ENCODE peak calls at places on chromosomes 1 and 21, in five cellular contexts. X is cardiac muscle cell, J is SJSA1, E is neuronal stem cell, F is tibial nerve. W is an unnamed sample.
A peak's percentile ranks its signal among the peaks of the same experiment; 100 is the strongest.

GRCh38 chr1:227445746-227446145 is 117.6 kb upstream of the ZNF678 start:
- DNase-seq in X (no peak), J (no peak), E (no peak), F (no peak), W (no peak)

GRCh38 chr1:43285269-43285986 is at the start of gene C1orf210:
- DNase-seq in J (no peak), E (no peak), X (no peak), F (no peak), W (no peak)

GRCh38 chr1:199173356-199173755 is 534.5 kb downstream of the PTPRC start:
- DNase-seq in X (no peak), J (no peak), E (no peak), F (no peak), W (peak; percentile 16)

GRCh38 chr1:55402676-55403464 is 187.7 kb upstream of the USP24 start:
- DNase-seq in X (no peak), F (no peak), E (no peak), J (no peak), W (no peak)

GRCh38 chr1:226419284-226419683 is 11.4 kb upstream of the PARP1 start:
- DNase-seq in F (no peak), X (no peak), J (no peak), E (no peak), W (no peak)

GRCh38 chr1:50704126-50704525 is 255.9 kb downstream of the FAF1 start:
- DNase-seq in J (peak; percentile 46), E (peak; percentile 27), X (peak; percentile 45), F (peak; percentile 39), W (no peak)

GRCh38 chr1:33298623-33299277 is 22.1 kb downstream of the A3GALT2 start:
- DNase-seq in F (peak; percentile 72), E (peak; percentile 40), J (peak; percentile 51), X (peak; percentile 67), W (peak; percentile 62)

GRCh38 chr1:8133657-8134430 is 107.7 kb upstream of the ERRFI1 start:
- DNase-seq in E (no peak), J (peak; percentile 84), F (peak; percentile 87), X (peak; percentile 47), W (no peak)

GRCh38 chr1:56584910-56585528 is 5.7 kb upstream of the PLPP3 start:
- DNase-seq in F (peak; percentile 73), X (peak; percentile 71), E (peak; percentile 58), J (peak; percentile 57), W (no peak)

GRCh38 chr1:161038523-161039153 is at the start of gene TSTD1:
- DNase-seq in J (no peak), X (peak; percentile 55), F (no peak), E (peak; percentile 46), W (peak; percentile 90)

GRCh38 chr1:204390731-204391466 is 20.7 kb downstream of the PPP1R15B start:
- DNase-seq in F (no peak), E (no peak), X (no peak), J (no peak), W (no peak)

GRCh38 chr1:151620286-151620685 is 8.4 kb downstream of the SNX27 start:
- DNase-seq in F (no peak), E (no peak), X (no peak), J (no peak), W (no peak)

GRCh38 chr1:245059806-245060424 is 94.9 kb upstream of the KIF26B start:
- DNase-seq in E (no peak), J (no peak), X (no peak), F (no peak), W (no peak)

GRCh38 chr1:44811714-44812151 is 3.4 kb downstream of the BTBD19 start:
- DNase-seq in F (no peak), J (no peak), E (no peak), X (no peak), W (no peak)

GRCh38 chr1:215119719-215120118 is 37.2 kb downstream of the KCNK2 start:
- DNase-seq in X (no peak), F (peak; percentile 25), E (no peak), J (no peak), W (no peak)

GRCh38 chr21:14785679-14786078 is 239.6 kb upstream of the SAMSN1 start:
- DNase-seq in F (no peak), J (no peak), X (no peak), E (no peak), W (no peak)

GRCh38 chr21:14787312-14787711 is 241.2 kb upstream of the SAMSN1 start:
- DNase-seq in J (no peak), E (no peak), X (no peak), F (no peak), W (no peak)
- H3K4me1 ChIP-seq in J (no peaks in the 10 kb centered on the region), E (no peaks in the 10 kb centered on the region), X (no peaks in the 10 kb centered on the region), F (no peaks in the 10 kb centered on the region), W (no peaks in the 10 kb centered on the region)

GRCh38 chr1:19199393-19200280 is 10.4 kb downstream of the UBR4 start:
- DNase-seq in E (no peak), F (no peak), J (no peak), X (no peak), W (no peak)
- H3K36me3 ChIP-seq in E (peaks cover 27% of the 10 kb centered on the region), F (peaks cover 47% of the 10 kb centered on the region), J (peaks cover 75% of the 10 kb centered on the region), X (peaks cover 53% of the 10 kb centered on the region), W (peaks cover 58% of the 10 kb centered on the region)

GRCh38 chr1:155882766-155883165 is 23.4 kb downstream of the SYT11 start:
- DNase-seq in F (no peak), J (no peak), E (no peak), X (no peak), W (no peak)

GRCh38 chr1:155880856-155881255 is 21.5 kb downstream of the SYT11 start:
- DNase-seq in X (no peak), J (no peak), E (no peak), F (no peak), W (no peak)

GRCh38 chr1:155880251-155880650 is 20.9 kb downstream of the SYT11 start:
- DNase-seq in X (no peak), F (no peak), E (no peak), J (no peak), W (no peak)

GRCh38 chr1:155882235-155882634 is 22.9 kb downstream of the SYT11 start:
- DNase-seq in F (no peak), J (no peak), E (no peak), X (no peak), W (no peak)

DNA sequence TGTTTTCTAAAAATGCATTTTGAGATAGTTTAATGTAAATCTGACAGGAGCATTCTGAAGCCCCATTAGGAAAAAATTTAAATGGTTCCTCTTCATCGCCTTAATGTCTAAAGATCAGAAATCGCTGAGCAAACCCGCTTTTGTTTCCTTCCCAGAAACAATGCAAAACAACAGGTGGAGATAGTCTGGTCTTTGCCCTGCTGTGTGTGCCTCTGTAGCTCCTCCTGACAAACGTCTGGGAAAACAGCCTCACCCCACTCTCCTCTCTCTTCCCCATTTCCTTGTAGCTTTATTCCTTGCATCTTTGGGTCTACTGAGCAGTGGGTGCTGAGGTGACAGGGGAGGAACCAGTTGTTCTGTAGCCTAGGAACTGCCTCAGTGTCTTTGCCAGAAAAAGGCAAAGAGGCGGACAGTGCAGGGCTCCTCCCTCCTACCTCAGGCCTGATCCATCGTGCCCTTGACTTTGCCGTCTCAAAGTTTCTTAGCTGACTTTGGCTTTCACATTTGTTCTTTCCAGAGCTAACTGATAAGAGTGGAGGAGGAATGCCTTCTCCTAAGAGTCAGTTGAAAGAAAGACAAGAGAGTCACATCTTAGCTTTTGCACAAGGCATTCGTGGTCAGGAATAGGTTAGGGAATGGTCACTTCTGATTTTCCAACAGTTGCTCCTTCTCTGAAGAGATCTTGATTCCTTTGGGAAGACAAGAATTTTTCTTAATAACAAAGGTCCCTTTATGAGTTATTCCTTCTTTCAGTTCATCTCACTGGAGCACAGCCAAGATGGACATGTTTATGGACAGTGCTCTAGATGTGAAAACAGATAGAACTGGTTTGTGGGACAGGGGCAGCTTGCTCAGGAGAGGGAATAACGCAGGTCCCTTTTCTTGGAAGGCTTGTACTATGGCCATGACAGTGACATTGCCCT is 24.9 kb downstream of the SYT11 start:
- DNase-seq in F (no peak), J (no peak), X (no peak), E (no peak), W (no peak)
- H3K27ac ChIP-seq in F (peak overlapping the region; percentile 65), J (no peak overlapping the region), X (no peak overlapping the region), E (no peak overlapping the region), W (no peak overlapping the region)

DNA sequence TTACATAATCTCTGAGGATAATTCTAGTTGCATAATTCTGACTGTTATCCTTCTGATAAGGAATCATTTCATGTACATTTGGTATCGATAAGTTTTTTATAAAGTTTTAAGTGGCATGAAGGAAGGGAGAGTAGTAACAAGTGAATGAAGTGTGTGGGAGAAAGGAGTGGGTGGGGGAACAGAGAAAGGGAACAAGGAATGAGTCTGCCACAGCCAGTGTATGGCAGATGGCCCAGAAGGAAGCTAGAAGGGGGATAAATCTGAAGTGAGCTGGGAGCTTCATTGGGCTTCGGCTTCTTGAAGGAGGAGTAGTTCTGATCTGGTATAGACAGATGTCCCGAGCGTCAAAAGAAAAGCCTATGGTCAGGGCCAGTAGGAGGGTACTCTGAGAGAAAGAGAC is 18.6 kb downstream of the ZBTB40 start:
- DNase-seq in F (no peak), E (no peak), J (no peak), X (no peak), W (no peak)
- H3K4me1 ChIP-seq in F (peaks cover 5% of the 10 kb centered on the region), E (peaks cover 7% of the 10 kb centered on the region), J (no peaks in the 10 kb centered on the region), X (peaks cover 35% of the 10 kb centered on the region), W (no peaks in the 10 kb centered on the region)

GRCh38 chr1:32199043-32199716 is 1.2 kb upstream of the CCDC28B start:
- DNase-seq in F (no peak), X (no peak), E (no peak), J (no peak), W (no peak)
- H3K36me3 ChIP-seq in F (peaks cover 40% of the 10 kb centered on the region), X (peaks cover 25% of the 10 kb centered on the region), E (peaks cover 32% of the 10 kb centered on the region), J (peaks cover 49% of the 10 kb centered on the region), W (no peaks in the 10 kb centered on the region)

GRCh38 chr1:185565314-185565713 is 168.9 kb upstream of the HMCN1 start:
- DNase-seq in X (peak; percentile 49), E (no peak), F (no peak), J (peak; percentile 79), W (no peak)
- H3K27ac ChIP-seq in X (peak overlapping the region; percentile 18), E (no peak overlapping the region), F (no peak overlapping the region), J (peak overlapping the region; percentile 73), W (peak overlapping the region; percentile 89)

DNA sequence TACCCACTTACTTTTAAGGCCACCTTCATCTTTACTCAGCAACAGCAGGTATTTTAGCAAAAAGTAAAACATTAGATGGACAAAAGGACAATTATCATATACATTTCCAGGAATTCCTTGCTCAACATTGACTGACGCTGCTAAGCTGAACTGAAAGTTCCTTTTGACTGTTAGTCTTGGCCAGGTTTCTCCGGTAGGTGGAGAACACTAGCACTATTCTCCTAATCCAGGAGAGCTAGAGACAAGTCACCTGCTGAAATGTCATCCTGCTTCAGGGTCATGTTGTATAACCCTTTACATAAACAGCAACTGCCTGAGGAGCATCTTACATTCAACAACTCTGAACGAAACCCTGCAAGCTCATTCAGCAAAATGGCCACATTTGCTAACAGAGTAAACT is 109.0 kb upstream of the ESRRG start:
- DNase-seq in X (no peak), J (no peak), F (no peak), E (no peak), W (no peak)
- H3K4me1 ChIP-seq in X (no peaks in the 10 kb centered on the region), J (no peaks in the 10 kb centered on the region), F (no peaks in the 10 kb centered on the region), E (no peaks in the 10 kb centered on the region), W (no peaks in the 10 kb centered on the region)

GRCh38 chr21:36945496-36946138 is 20.9 kb downstream of the HLCS start:
- DNase-seq in F (no peak), E (no peak), X (no peak), J (no peak), W (no peak)

GRCh38 chr21:36946949-36947371 is 19.5 kb downstream of the HLCS start:
- DNase-seq in F (no peak), E (no peak), X (no peak), J (no peak), W (no peak)

GRCh38 chr21:36948686-36949085 is 17.8 kb downstream of the HLCS start:
- DNase-seq in J (no peak), E (no peak), X (no peak), F (no peak), W (no peak)

GRCh38 chr21:36949171-36950141 is 17.0 kb downstream of the HLCS start:
- DNase-seq in J (no peak), X (no peak), F (no peak), E (no peak), W (no peak)
- H3K36me3 ChIP-seq in J (peaks cover 22% of the 10 kb centered on the region), X (no peaks in the 10 kb centered on the region), F (peaks cover 53% of the 10 kb centered on the region), E (no peaks in the 10 kb centered on the region), W (peaks cover 21% of the 10 kb centered on the region)